ENCODE peak calls at places on chromosomes 4 and X, in seven cellular contexts. N is hepatocyte, G is mammary epithelial cell, D is left ventricle myocardium inferior, O is DND-41, S is endodermal cell, Q is kidney epithelial cell. Z is an unnamed sample. For H3K27me3 and H3K36me3, the result is how much of the 10 kb centered on the place peaks cover.

GRCh38 chr4:67049446-67049845 is 495.9 kb downstream of the CENPC start:
- DNase-seq in Q (no peak), G (no peak), O (no peak), S (peak), D (no peak), N (no peak), Z (no peak)

GRCh38 chr4:8279321-8280157 is 10.0 kb downstream of the HTRA3 start:
- DNase-seq in S (no peak), O (no peak), N (no peak), Q (no peak), D (peak), G (no peak), Z (no peak)

GRCh38 chrX:77160301-77160700 is 286.9 kb upstream of the FGF16 start:
- DNase-seq in D (no peak), G (no peak), S (peak), Q (no peak), O (peak), N (no peak), Z (no peak)

GRCh38 chr4:5693871-5694270 is 14.5 kb downstream of the EVC2 start:
- DNase-seq in Q (no peak), G (no peak), N (no peak), O (no peak), D (no peak), S (no peak), Z (no peak)

GRCh38 chrX:13387656-13388421 is 68.0 kb upstream of the ATXN3L start:
- DNase-seq in S (no peak), O (no peak), N (no peak), D (no peak), Q (no peak), G (peak), Z (peak)

GRCh38 chr4:8261851-8262535 is 7.6 kb upstream of the HTRA3 start:
- DNase-seq in D (no peak), S (no peak), O (no peak), N (no peak), Q (no peak), G (no peak), Z (no peak)

GRCh38 chr4:174292473-174292872 is 8.8 kb downstream of the CEP44 start:
- DNase-seq in D (no peak), S (no peak), N (no peak), G (no peak), O (no peak), Q (no peak), Z (no peak)

GRCh38 chr4:17544205-17544604 is 29.2 kb downstream of the CLRN2 start:
- DNase-seq in S (peak), Q (no peak), O (no peak), D (no peak), N (peak), G (no peak), Z (peak)

GRCh38 chrX:9498236-9498635 is 33.4 kb downstream of the TBL1X start:
- DNase-seq in S (no peak), O (no peak), N (no peak), D (no peak), G (no peak), Q (no peak), Z (peak)

GRCh38 chr4:69823481-69824186 is 36.3 kb downstream of the SULT1E1 start:
- DNase-seq in G (peak), O (peak), S (peak), D (no peak), Q (no peak), N (peak), Z (peak)

GRCh38 chrX:71953391-71953790 is 42.7 kb downstream of the NHSL2 start:
- DNase-seq in S (no peak), D (no peak), N (no peak), Q (no peak), O (no peak), G (no peak), Z (no peak)

GRCh38 chrX:37871626-37872302 is 24.4 kb upstream of the DYNLT3 start:
- DNase-seq in O (no peak), D (peak), N (peak), Q (peak), G (peak), S (no peak), Z (peak)

GRCh38 chr4:29756966-29757365 is 963.2 kb upstream of the PCDH7 start:
- DNase-seq in N (no peak), S (peak), O (no peak), D (no peak), G (no peak), Q (no peak), Z (no peak)
- TF ChIP-seq CTCF in N (no peak), S (peak), O (no peak), D (no peak), G (no peak), Q (no peak), Z (no peak)

GRCh38 chr4:3462790-3463415 is at the start of gene DOK7:
- DNase-seq in N (peak), D (peak), Q (no peak), O (no peak), G (no peak), S (peak), Z (no peak)
- H3K27me3 ChIP-seq in N (under half), D (half or more), Q (under half), O (under half), G (under half), S (under half), Z (under half)

DNA sequence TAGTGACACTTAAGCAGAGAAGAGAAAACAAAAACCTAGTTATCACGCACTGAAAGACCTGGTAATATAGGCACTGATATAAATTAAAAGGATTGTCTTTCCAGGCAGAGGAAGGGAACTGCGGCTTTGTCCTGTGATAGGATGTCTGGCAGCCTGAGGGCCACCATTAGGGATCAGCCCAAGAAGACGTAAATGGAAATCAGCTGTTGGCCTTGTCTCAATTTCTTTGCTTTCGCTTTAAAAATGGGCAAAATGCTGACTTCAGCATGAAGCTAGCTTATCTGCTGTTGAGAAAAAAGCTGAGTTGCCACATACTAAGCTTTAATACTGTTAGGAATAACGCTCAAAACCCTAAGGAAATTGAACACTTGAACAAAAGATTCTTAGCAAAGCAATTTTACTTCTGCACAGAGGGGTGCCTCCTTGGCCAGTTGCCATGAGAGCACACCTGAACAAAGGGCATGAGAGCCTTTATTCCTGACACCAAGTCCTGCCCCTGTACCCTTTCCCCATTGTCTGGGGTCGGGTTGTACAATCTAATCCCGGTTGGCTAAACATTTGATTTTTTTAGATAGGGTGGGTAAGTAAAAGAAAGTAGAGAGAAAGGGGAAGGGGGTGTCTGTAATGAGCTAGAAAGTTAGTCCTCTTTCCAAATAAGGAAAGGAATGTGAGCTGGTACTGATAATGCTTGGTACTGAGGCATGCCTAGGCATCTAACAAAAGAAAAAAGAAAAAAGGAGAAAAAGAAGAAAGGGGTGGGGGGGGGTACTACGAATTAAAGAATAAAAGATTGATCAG is 85.2 kb upstream of the UCP1 start:
- DNase-seq in O (no peak), Q (no peak), S (no peak), G (no peak), N (peak), D (no peak), Z (no peak)
- H3K36me3 ChIP-seq in O (under half), Q (under half), S (half or more), G (under half), N (under half), D (half or more), Z (under half)

DNA sequence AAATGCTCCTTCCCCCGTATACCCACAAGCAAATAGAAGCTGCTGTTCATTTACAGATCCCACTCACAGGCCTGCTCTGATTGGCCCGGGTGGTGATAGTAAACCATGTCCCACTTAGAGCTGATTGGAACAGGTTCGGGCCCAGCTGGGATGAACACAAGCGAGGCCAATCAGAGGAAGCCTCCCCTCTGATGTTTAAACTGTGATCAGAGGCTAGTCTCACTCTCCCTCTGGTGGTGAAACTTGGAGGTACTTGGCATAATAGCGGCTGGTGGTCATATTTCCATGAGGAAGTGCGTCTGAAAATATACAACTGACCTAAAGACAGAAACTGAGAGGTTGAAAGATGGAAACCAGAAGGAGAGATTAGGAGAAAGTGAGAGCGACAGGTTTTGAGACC is 51.5 kb upstream of the TRPC3 start:
- DNase-seq in S (peak), N (peak), D (no peak), Q (no peak), O (peak), G (no peak), Z (peak)
- TF ChIP-seq CTCF in S (peak), N (peak), D (peak), Q (peak), O (peak), G (peak), Z (peak)

GRCh38 chr4:1866095-1866755 is 5.0 kb upstream of the NSD2 start:
- DNase-seq in S (no peak), G (no peak), O (no peak), N (peak), Q (no peak), D (no peak), Z (no peak)
- H3K27me3 ChIP-seq in S (under half), G (under half), O (under half), N (under half), Q (under half), D (half or more), Z (under half)

GRCh38 chrX:40685352-40685918 is 38.1 kb upstream of the CXorf38 start:
- DNase-seq in O (no peak), D (no peak), N (no peak), G (no peak), Q (no peak), S (no peak), Z (no peak)
- H3K36me3 ChIP-seq in O (half or more), D (under half), N (under half), G (under half), Q (under half), S (half or more), Z (under half)

DNA sequence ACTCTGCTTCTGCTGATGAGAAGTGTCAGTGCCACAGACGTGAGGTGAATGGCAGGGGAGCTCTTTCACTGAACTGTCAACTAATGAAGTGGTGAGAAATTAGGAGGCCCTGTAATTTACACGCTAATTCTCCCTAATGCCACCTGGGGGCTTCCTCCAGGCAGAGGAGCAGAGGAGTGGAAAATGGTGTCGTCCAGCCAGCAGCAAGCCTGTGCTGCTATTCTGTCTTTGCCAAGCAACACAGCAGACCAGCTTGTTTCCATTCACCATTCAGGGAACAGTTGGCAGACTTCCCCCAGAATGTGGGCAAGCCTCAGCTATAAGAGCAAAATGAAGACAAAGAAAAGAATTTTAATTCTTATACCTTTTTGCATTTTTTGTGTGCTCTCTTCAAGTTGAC is 245.2 kb upstream of the TET2 start:
- DNase-seq in S (peak), Q (no peak), O (no peak), D (no peak), N (peak), G (peak), Z (peak)
- TF ChIP-seq CTCF in S (peak), Q (no peak), O (no peak), D (no peak), N (peak), G (no peak), Z (no peak)

GRCh38 chr4:1029536-1029935 is 18.1 kb downstream of the FGFRL1 start:
- DNase-seq in N (no peak), Q (no peak), D (no peak), O (no peak), S (no peak), G (no peak), Z (no peak)
- H3K27me3 ChIP-seq in N (under half), Q (under half), D (half or more), O (under half), S (under half), G (under half), Z (under half)

Z was measured in bronchial epithelial cell.